ENCODE peak calls at places on chromosomes 6 and 20, in ten cellular contexts. Q, D, N, Y, J, U, S, W, A and E are unnamed samples.

GRCh38 chr20:45611054-45611453 is 18.5 kb upstream of the WFDC10A start:
- DNase-seq in Q (no peak), D (no peak), N (no peak), Y (peak; percentile 68), J (no peak), U (no peak), S (no peak), W (no peak), A (no peak), E (peak; percentile 37)

GRCh38 chr6:14444296-14444993 is 326.9 kb downstream of the CD83 start:
- DNase-seq in Q (no peak), D (peak; percentile 83), N (no peak), Y (no peak), J (no peak), U (no peak), S (no peak), W (no peak), A (no peak), E (no peak)

GRCh38 chr6:158417760-158418098 is 105.5 kb downstream of the TULP4 start:
- DNase-seq in Q (peak; percentile 29), D (no peak), N (no peak), Y (no peak), J (no peak), U (no peak), S (no peak), W (no peak), A (no peak), E (no peak)

GRCh38 chr6:111499269-111499793 is 16.3 kb upstream of the REV3L start:
- DNase-seq in Q (no peak), D (no peak), N (no peak), Y (no peak), J (no peak), U (no peak), S (no peak), W (no peak), A (no peak), E (no peak)

GRCh38 chr20:53706008-53706481 is 112.4 kb upstream of the ZNF217 start:
- DNase-seq in Q (no peak), D (no peak), N (no peak), Y (no peak), J (no peak), U (no peak), S (no peak), W (no peak), A (no peak), E (no peak)

GRCh38 chr20:57529810-57530209 is 4.9 kb upstream of the CTCFL start:
- DNase-seq in Q (no peak), D (no peak), N (no peak), Y (no peak), J (no peak), U (no peak), S (no peak), W (no peak), A (no peak), E (no peak)

GRCh38 chr6:125858427-125859320 is 67.9 kb downstream of the NCOA7 start:
- DNase-seq in Q (peak; percentile 47), D (peak; percentile 77), N (peak; percentile 64), Y (peak; percentile 65), J (peak; percentile 58), U (peak; percentile 62), S (peak; percentile 47), W (peak; percentile 46), A (peak; percentile 74), E (peak; percentile 80)

GRCh38 chr6:154479388-154480143 is 30.9 kb downstream of the CNKSR3 start:
- DNase-seq in Q (no peak), D (no peak), N (no peak), Y (no peak), J (no peak), U (no peak), S (no peak), W (no peak), A (no peak), E (no peak)

GRCh38 chr20:11826334-11826733 is 91.4 kb upstream of the BTBD3 start:
- DNase-seq in Q (no peak), D (no peak), N (no peak), Y (no peak), J (no peak), U (no peak), S (no peak), W (no peak), A (no peak), E (no peak)

GRCh38 chr20:25225642-25226432 is 22.0 kb upstream of the PYGB start:
- DNase-seq in Q (no peak), D (no peak), N (no peak), Y (no peak), J (no peak), U (no peak), S (peak; percentile 8), W (no peak), A (no peak), E (no peak)

GRCh38 chr6:14804001-14804401 is 441.9 kb upstream of the JARID2 start:
- DNase-seq in Q (no peak), D (no peak), N (no peak), Y (no peak), J (peak; percentile 39), U (no peak), S (no peak), W (no peak), A (no peak), E (no peak)

GRCh38 chr20:38874460-38875169 is 51.6 kb upstream of the FAM83D start:
- DNase-seq in Q (no peak), D (peak; percentile 34), N (no peak), Y (peak; percentile 71), J (no peak), U (no peak), S (no peak), W (no peak), A (no peak), E (no peak)

GRCh38 chr6:165847407-165848098 is 184.5 kb upstream of the PDE10A start:
- DNase-seq in Q (no peak), D (peak; percentile 81), N (peak; percentile 37), Y (no peak), J (no peak), U (no peak), S (peak; percentile 44), W (no peak), A (no peak), E (no peak)

GRCh38 chr6:160973856-160974255 is 17.7 kb upstream of the MAP3K4 start:
- DNase-seq in Q (no peak), D (no peak), N (no peak), Y (no peak), J (no peak), U (no peak), S (peak; percentile 23), W (no peak), A (no peak), E (no peak)

GRCh38 chr20:313948-314347 is 11.4 kb upstream of the SOX12 start:
- DNase-seq in Q (no peak), D (no peak), N (no peak), Y (no peak), J (no peak), U (no peak), S (no peak), W (no peak), A (no peak), E (no peak)

GRCh38 chr6:30122515-30122914 is 9.6 kb upstream of the TRIM31 start:
- DNase-seq in Q (no peak), D (peak; percentile 90), N (peak; percentile 84), Y (no peak), J (no peak), U (no peak), S (no peak), W (no peak), A (no peak), E (peak; percentile 74)

GRCh38 chr20:2533118-2533517 is 3.3 kb upstream of the TMC2 start:
- DNase-seq in Q (no peak), D (no peak), N (no peak), Y (no peak), J (no peak), U (no peak), S (no peak), W (no peak), A (no peak), E (no peak)

GRCh38 chr6:44082872-44083321 is 44.4 kb downstream of the MRPL14 start:
- DNase-seq in Q (no peak), D (no peak), N (no peak), Y (no peak), J (no peak), U (no peak), S (no peak), W (no peak), A (no peak), E (no peak)

GRCh38 chr20:8633366-8633765 is 435.5 kb upstream of the PLCB4 start:
- DNase-seq in Q (no peak), D (no peak), N (no peak), Y (no peak), J (no peak), U (no peak), S (no peak), W (no peak), A (no peak), E (no peak)